ENCODE peak calls at places on chromosomes 11 and 22, in five cellular contexts. One of them, this sample, is unnamed.

GRCh38 chr11:46386674-46387073 is 4.9 kb downstream of the CHRM4 start:
- DNase-seq in OCI-LY7: no peak
- DNase-seq in B cell: no peak
- DNase-seq in psoas muscle: no peak
- DNase-seq in astrocyte of the cerebellum: no peak
- DNase-seq in this sample: no peak

GRCh38 chr11:2194877-2195755 is 23.5 kb upstream of the TH start:
- DNase-seq in OCI-LY7: peak
- DNase-seq in B cell: peak
- DNase-seq in psoas muscle: no peak
- DNase-seq in astrocyte of the cerebellum: no peak
- DNase-seq in this sample: peak

GRCh38 chr11:119551726-119552510 is 128.9 kb upstream of the THY1 start:
- DNase-seq in OCI-LY7: no peak
- DNase-seq in B cell: no peak
- DNase-seq in psoas muscle: no peak
- DNase-seq in astrocyte of the cerebellum: no peak
- DNase-seq in this sample: no peak

GRCh38 chr22:43891360-43892182 is at the start of gene PNPLA5:
- DNase-seq in OCI-LY7: no peak
- DNase-seq in B cell: no peak
- DNase-seq in psoas muscle: no peak
- DNase-seq in astrocyte of the cerebellum: no peak
- DNase-seq in this sample: peak

GRCh38 chr11:134725939-134726639 is 314.0 kb upstream of the B3GAT1 start:
- DNase-seq in OCI-LY7: no peak
- DNase-seq in B cell: no peak
- DNase-seq in psoas muscle: no peak
- DNase-seq in astrocyte of the cerebellum: no peak
- DNase-seq in this sample: no peak

GRCh38 chr11:111912535-111912934 is at the start of gene HSPB2:
- DNase-seq in OCI-LY7: no peak
- DNase-seq in B cell: no peak
- DNase-seq in psoas muscle: peak
- DNase-seq in astrocyte of the cerebellum: no peak
- DNase-seq in this sample: no peak

GRCh38 chr11:121240650-121241299 is 51.8 kb upstream of the SC5D start:
- DNase-seq in OCI-LY7: no peak
- DNase-seq in B cell: no peak
- DNase-seq in psoas muscle: no peak
- DNase-seq in astrocyte of the cerebellum: peak
- DNase-seq in this sample: no peak

GRCh38 chr11:127627629-127628462 is 627.3 kb upstream of the KIRREL3 start:
- DNase-seq in OCI-LY7: no peak
- DNase-seq in B cell: no peak
- DNase-seq in psoas muscle: peak
- DNase-seq in astrocyte of the cerebellum: no peak
- DNase-seq in this sample: no peak

GRCh38 chr11:77823775-77824174 is 2.8 kb downstream of the AAMDC start:
- DNase-seq in OCI-LY7: no peak
- DNase-seq in B cell: no peak
- DNase-seq in psoas muscle: no peak
- DNase-seq in astrocyte of the cerebellum: no peak
- DNase-seq in this sample: no peak

GRCh38 chr11:97136067-97136466 is 746.3 kb downstream of the JRKL start:
- DNase-seq in OCI-LY7: no peak
- DNase-seq in B cell: no peak
- DNase-seq in psoas muscle: no peak
- DNase-seq in astrocyte of the cerebellum: no peak
- DNase-seq in this sample: no peak

GRCh38 chr11:97143463-97143862 is 753.6 kb downstream of the JRKL start:
- DNase-seq in OCI-LY7: no peak
- DNase-seq in B cell: no peak
- DNase-seq in psoas muscle: no peak
- DNase-seq in astrocyte of the cerebellum: no peak
- DNase-seq in this sample: no peak

DNA sequence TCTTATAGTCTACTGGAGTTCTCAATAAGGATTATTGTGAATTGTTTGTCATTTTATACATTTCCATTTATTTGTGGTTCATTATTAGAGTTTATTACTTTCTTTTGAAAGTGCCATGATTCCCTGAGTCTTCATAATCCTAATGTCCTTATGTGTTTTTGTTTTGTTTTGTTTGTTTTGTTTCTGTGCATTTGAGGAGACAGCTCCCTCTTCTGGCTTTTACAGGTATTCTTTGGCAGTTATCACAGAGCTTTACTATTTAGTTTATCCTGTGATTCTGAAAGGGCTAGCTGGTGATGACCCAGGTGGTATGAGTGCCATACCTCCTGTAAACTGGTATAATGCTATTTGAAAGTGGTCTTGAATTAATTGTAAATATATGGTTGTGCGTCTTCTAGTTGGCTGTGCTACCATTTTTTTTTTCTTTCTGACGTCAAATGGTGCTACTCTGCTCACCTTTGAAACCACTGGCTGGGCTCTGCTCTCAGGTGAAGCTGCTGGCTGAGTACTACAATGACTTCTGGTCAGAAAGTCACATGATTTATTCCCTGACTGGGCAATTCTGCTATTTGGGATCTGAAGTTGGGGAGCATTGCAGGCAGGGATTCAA is 751.2 kb downstream of the JRKL start:
- DNase-seq in OCI-LY7: peak
- DNase-seq in B cell: no peak
- DNase-seq in psoas muscle: no peak
- DNase-seq in astrocyte of the cerebellum: no peak
- DNase-seq in this sample: no peak
- TF ChIP-seq CTCF in OCI-LY7: peak
- TF ChIP-seq CTCF in B cell: no peak
- TF ChIP-seq CTCF in psoas muscle: peak
- TF ChIP-seq CTCF in astrocyte of the cerebellum: peak
- TF ChIP-seq CTCF in this sample: peak

DNA sequence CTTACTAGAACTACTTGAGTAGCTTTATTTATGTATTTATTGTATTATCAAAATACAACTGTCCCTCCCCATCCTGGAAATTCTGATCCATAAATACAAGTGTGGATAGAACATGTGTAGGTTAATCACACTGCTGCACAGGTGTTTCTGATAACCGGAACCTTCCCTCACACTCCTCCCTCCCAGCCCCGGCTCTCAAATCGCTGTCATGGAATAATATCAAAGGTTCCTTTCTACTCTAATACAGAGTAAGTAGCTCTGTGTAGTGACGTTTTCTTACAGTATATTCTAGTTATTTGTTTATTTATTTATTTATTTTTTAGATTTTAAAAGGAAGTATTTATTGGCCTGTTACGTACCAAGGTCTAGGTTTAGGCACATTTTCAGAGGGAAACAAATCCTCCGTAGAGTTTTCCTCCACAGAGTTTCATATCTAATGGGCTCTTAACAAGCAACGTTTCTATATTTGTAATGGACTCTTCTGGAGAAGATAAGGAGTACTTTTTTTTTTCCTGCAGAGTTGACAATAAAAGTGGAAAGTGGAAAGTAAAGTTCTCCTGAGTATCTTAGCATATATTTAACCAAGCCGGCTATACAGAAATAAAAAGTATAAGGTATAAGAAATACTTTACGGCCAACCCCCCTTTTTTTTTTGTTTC is 129.0 kb upstream of the CARD18 start:
- DNase-seq in OCI-LY7: no peak
- DNase-seq in B cell: no peak
- DNase-seq in psoas muscle: no peak
- DNase-seq in astrocyte of the cerebellum: no peak
- DNase-seq in this sample: no peak
- TF ChIP-seq CTCF in OCI-LY7: no peak
- TF ChIP-seq CTCF in B cell: no peak
- TF ChIP-seq CTCF in psoas muscle: no peak
- TF ChIP-seq CTCF in astrocyte of the cerebellum: no peak
- TF ChIP-seq CTCF in this sample: no peak

GRCh38 chr11:43129329-43129728 is 182.5 kb upstream of the API5 start:
- DNase-seq in OCI-LY7: no peak
- DNase-seq in B cell: no peak
- DNase-seq in psoas muscle: no peak
- DNase-seq in astrocyte of the cerebellum: no peak
- DNase-seq in this sample: no peak

GRCh38 chr11:43135966-43136534 is 175.7 kb upstream of the API5 start:
- DNase-seq in OCI-LY7: no peak
- DNase-seq in B cell: no peak
- DNase-seq in psoas muscle: no peak
- DNase-seq in astrocyte of the cerebellum: no peak
- DNase-seq in this sample: no peak

GRCh38 chr11:43130616-43131015 is 181.2 kb upstream of the API5 start:
- DNase-seq in OCI-LY7: no peak
- DNase-seq in B cell: no peak
- DNase-seq in psoas muscle: no peak
- DNase-seq in astrocyte of the cerebellum: no peak
- DNase-seq in this sample: no peak
- TF ChIP-seq CTCF in OCI-LY7: no peak
- TF ChIP-seq CTCF in B cell: no peak
- TF ChIP-seq CTCF in psoas muscle: no peak
- TF ChIP-seq CTCF in astrocyte of the cerebellum: no peak
- TF ChIP-seq CTCF in this sample: no peak

GRCh38 chr22:33014621-33015020 is 43.6 kb downstream of the SYN3 start:
- DNase-seq in OCI-LY7: no peak
- DNase-seq in B cell: no peak
- DNase-seq in psoas muscle: no peak
- DNase-seq in astrocyte of the cerebellum: no peak
- DNase-seq in this sample: no peak
- TF ChIP-seq CTCF in OCI-LY7: no peak
- TF ChIP-seq CTCF in B cell: no peak
- TF ChIP-seq CTCF in psoas muscle: no peak
- TF ChIP-seq CTCF in astrocyte of the cerebellum: no peak
- TF ChIP-seq CTCF in this sample: no peak

GRCh38 chr11:66267039-66267378 is 1.4 kb upstream of the RAB1B start:
- DNase-seq in OCI-LY7: no peak
- DNase-seq in B cell: no peak
- DNase-seq in psoas muscle: no peak
- DNase-seq in astrocyte of the cerebellum: no peak
- DNase-seq in this sample: no peak
- TF ChIP-seq CTCF in OCI-LY7: no peak
- TF ChIP-seq CTCF in B cell: no peak
- TF ChIP-seq CTCF in psoas muscle: no peak
- TF ChIP-seq CTCF in astrocyte of the cerebellum: peak
- TF ChIP-seq CTCF in this sample: no peak

GRCh38 chr11:73402834-73403185 is 26.6 kb downstream of the RELT start:
- DNase-seq in OCI-LY7: peak
- DNase-seq in B cell: no peak
- DNase-seq in psoas muscle: no peak
- DNase-seq in astrocyte of the cerebellum: no peak
- DNase-seq in this sample: peak
- TF ChIP-seq CTCF in OCI-LY7: peak
- TF ChIP-seq CTCF in B cell: no peak
- TF ChIP-seq CTCF in psoas muscle: no peak
- TF ChIP-seq CTCF in astrocyte of the cerebellum: no peak
- TF ChIP-seq CTCF in this sample: no peak

DNA sequence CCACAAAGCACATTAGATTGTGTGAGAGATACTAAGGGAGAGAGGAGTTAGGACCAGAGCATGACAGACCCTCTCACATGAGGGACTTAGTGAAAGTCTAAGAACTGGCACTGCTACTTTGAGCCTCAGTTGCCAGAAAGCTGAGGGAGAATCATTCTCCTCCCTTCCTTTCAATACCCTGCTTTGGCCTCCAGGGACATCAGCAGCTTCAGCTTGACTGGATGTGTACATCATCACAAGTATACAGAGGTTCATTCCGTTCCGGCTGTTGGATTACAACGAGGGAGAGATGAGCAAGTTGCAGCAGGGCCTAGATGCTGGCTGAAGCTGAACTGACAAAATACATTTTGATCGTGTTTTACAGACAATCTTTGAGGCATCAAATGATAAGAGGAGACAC is 15.7 kb upstream of the ANO5 start:
- DNase-seq in OCI-LY7: no peak
- DNase-seq in B cell: no peak
- DNase-seq in psoas muscle: no peak
- DNase-seq in astrocyte of the cerebellum: no peak
- DNase-seq in this sample: no peak
- TF ChIP-seq CTCF in OCI-LY7: no peak
- TF ChIP-seq CTCF in B cell: no peak
- TF ChIP-seq CTCF in psoas muscle: no peak
- TF ChIP-seq CTCF in astrocyte of the cerebellum: no peak
- TF ChIP-seq CTCF in this sample: no peak

This sample was measured in activated CD8-positive, alpha-beta T cell treated with anti-CD3 and anti-CD28 coated beads for 36 hours.